ENCODE peak calls at places on chromosomes 11 and 22, in four cellular contexts. I is SK-N-SH, R is PC-3, U is HCT116. P is an unnamed sample.

GRCh38 chr22:30969532-30970355 is 679 bp downstream of the TUG1 start:
- DNase-seq in I (no peak), R (peak), U (no peak), P (peak)

GRCh38 chr22:26615830-26616435 is 1.9 kb downstream of the CRYBB1 start:
- DNase-seq in I (no peak), R (no peak), U (no peak), P (no peak)

GRCh38 chr11:58676563-58677135 is 54.2 kb downstream of the CNTF start:
- DNase-seq in I (no peak), R (no peak), U (no peak), P (no peak)

GRCh38 chr22:23242473-23243001 is 62.2 kb downstream of the BCR start:
- DNase-seq in I (no peak), R (no peak), U (no peak), P (no peak)

GRCh38 chr11:33488971-33489370 is 211.7 kb downstream of the C11orf91 start:
- DNase-seq in I (no peak), R (no peak), U (no peak), P (no peak)

GRCh38 chr11:34988294-34989255 is 72.2 kb downstream of the PDHX start:
- DNase-seq in I (no peak), R (no peak), U (no peak), P (peak)

GRCh38 chr22:43823353-43823908 is 11.3 kb upstream of the EFCAB6 start:
- DNase-seq in I (no peak), R (peak), U (no peak), P (no peak)

GRCh38 chr22:48927591-48927990 is 900.1 kb downstream of the BRD1 start:
- DNase-seq in I (no peak), R (no peak), U (no peak), P (no peak)

GRCh38 chr11:45918331-45918941 is 759 bp upstream of the PEX16 start:
- DNase-seq in I (peak), R (peak), U (no peak), P (peak)

GRCh38 chr11:134510171-134510570 is 98.1 kb upstream of the B3GAT1 start:
- DNase-seq in I (no peak), R (no peak), U (no peak), P (no peak)

GRCh38 chr11:84626256-84626655 is 1000.9 kb downstream of the DLG2 start:
- DNase-seq in I (no peak), R (no peak), U (no peak), P (no peak)

GRCh38 chr22:49201046-49201970 is 626.4 kb downstream of the BRD1 start:
- DNase-seq in I (no peak), R (no peak), U (no peak), P (no peak)

GRCh38 chr11:57460756-57461749 is 725 bp downstream of the RTN4RL2 start:
- DNase-seq in I (no peak), R (peak), U (no peak), P (no peak)
- TF ChIP-seq EZH2phosphoT487 in I (no peak), R (no peak), U (no peak), P (no peak)

GRCh38 chr11:89279176-89279575 is 101.5 kb downstream of the TYR start:
- DNase-seq in I (no peak), R (no peak), U (no peak), P (no peak)

GRCh38 chr11:89275966-89276365 is 98.3 kb downstream of the TYR start:
- DNase-seq in I (no peak), R (no peak), U (no peak), P (no peak)
- H3K9ac ChIP-seq in I (no peak), R (no peak), U (no peak), P (no peak)

GRCh38 chr11:114195981-114196731 is 100.0 kb upstream of the NNMT start:
- DNase-seq in I (no peak), R (peak), U (no peak), P (no peak)
- TF ChIP-seq EZH2phosphoT487 in I (no peak), R (no peak), U (no peak), P (no peak)

GRCh38 chr22:45502215-45503070 is at the start of gene FBLN1:
- DNase-seq in I (peak), R (peak), U (no peak), P (no peak)
- H3K9ac ChIP-seq in I (peak), R (peak), U (peak), P (no peak)

GRCh38 chr11:12102588-12103410 is 7.6 kb upstream of the MICAL2 start:
- DNase-seq in I (no peak), R (peak), U (no peak), P (no peak)
- TF ChIP-seq EZH2phosphoT487 in I (no peak), R (no peak), U (no peak), P (no peak)

GRCh38 chr22:25113316-25113721 is 86.3 kb upstream of the CRYBB3 start:
- DNase-seq in I (no peak), R (no peak), U (no peak), P (no peak)
- H3K9ac ChIP-seq in I (no peak), R (no peak), U (no peak), P (no peak)

GRCh38 chr11:47514825-47515647 is 37.9 kb downstream of the CELF1 start:
- DNase-seq in I (no peak), R (peak), U (no peak), P (no peak)
- TF ChIP-seq EZH2phosphoT487 in I (no peak), R (no peak), U (no peak), P (no peak)